ENCODE peak calls at places on chromosomes 3 and 15, in ten cellular contexts. C, S, A, W, J, M, B, O, P and U are unnamed samples.

GRCh38 chr3:48634661-48635221 is 520 bp downstream of the SLC26A6 start:
- DNase-seq in P (peak), W (peak), O (peak), A (no peak), J (peak), C (peak), B (no peak), S (peak), M (peak), U (peak)

GRCh38 chr15:45481151-45481550 is 41.4 kb downstream of the SLC30A4 start:
- DNase-seq in M (no peak), C (no peak), S (no peak), B (no peak), P (no peak), J (no peak), A (no peak), W (no peak), O (no peak), U (no peak)

GRCh38 chr3:126528800-126529541 is 5.0 kb downstream of the CHST13 start:
- DNase-seq in B (no peak), P (no peak), M (peak), W (peak), S (no peak), A (peak), O (no peak), C (peak), J (no peak), U (no peak)

GRCh38 chr15:92914768-92915221 is 14.7 kb downstream of the CHD2 start:
- DNase-seq in S (no peak), B (no peak), C (no peak), M (no peak), W (no peak), J (no peak), A (no peak), P (no peak), O (no peak), U (no peak)

GRCh38 chr3:134609821-134610454 is 40.9 kb downstream of the KY start:
- DNase-seq in A (no peak), M (no peak), C (no peak), J (no peak), W (no peak), B (no peak), O (no peak), P (no peak), S (no peak), U (no peak)

GRCh38 chr3:131083190-131083863 is 56.6 kb downstream of the NEK11 start:
- DNase-seq in S (no peak), W (peak), B (peak), O (peak), A (no peak), M (peak), P (no peak), C (peak), J (peak), U (no peak)

GRCh38 chr3:184335291-184335660 is 2.1 kb upstream of the FAM131A start:
- DNase-seq in B (no peak), A (no peak), J (no peak), P (no peak), C (no peak), S (no peak), W (no peak), O (no peak), M (no peak), U (no peak)

GRCh38 chr3:12730511-12731234 is 28.4 kb downstream of the TMEM40 start:
- DNase-seq in W (no peak), B (no peak), C (no peak), A (no peak), O (no peak), J (no peak), M (no peak), S (no peak), P (no peak), U (no peak)

GRCh38 chr3:108131795-108132134 is 40.9 kb upstream of the CD47 start:
- DNase-seq in C (no peak), M (no peak), J (no peak), O (no peak), S (no peak), P (no peak), A (no peak), B (no peak), W (no peak), U (no peak)

GRCh38 chr15:90617668-90618097 is 88.0 kb downstream of the CRTC3 start:
- DNase-seq in W (peak), O (no peak), P (no peak), A (no peak), C (no peak), S (no peak), J (peak), B (no peak), M (no peak), U (no peak)

GRCh38 chr15:39466428-39466827 is 114.5 kb upstream of the THBS1 start:
- DNase-seq in J (peak), B (no peak), C (peak), A (no peak), W (no peak), S (no peak), M (no peak), O (no peak), P (no peak), U (no peak)

GRCh38 chr15:74406992-74407705 is 26.6 kb downstream of the SEMA7A start:
- DNase-seq in J (peak), C (peak), M (peak), S (peak), O (no peak), W (peak), B (no peak), A (peak), P (no peak), U (peak)

GRCh38 chr3:133570937-133571320 is 2.6 kb upstream of the CDV3 start:
- DNase-seq in B (no peak), S (no peak), A (no peak), P (no peak), C (no peak), W (peak), J (no peak), M (no peak), O (no peak), U (no peak)

GRCh38 chr15:28929200-28929599 is 43.4 kb downstream of the APBA2 start:
- DNase-seq in P (no peak), C (no peak), A (no peak), W (no peak), B (no peak), S (no peak), O (no peak), J (no peak), M (no peak), U (no peak)

GRCh38 chr15:84108725-84109124 is 126.8 kb upstream of the GOLGA6L4 start:
- DNase-seq in M (peak), W (peak), S (no peak), B (no peak), J (peak), A (no peak), O (no peak), P (no peak), C (no peak), U (no peak)